ENCODE peak calls at places on chromosomes 2 and 18, in four cellular contexts. U is K562, O is HCT116, C is HepG2. R is an unnamed sample.

GRCh38 chr2:155519731-155520130 is 812.8 kb downstream of the NR4A2 start:
- DNase-seq in C (no peak), O (no peak), U (no peak), R (no peak)

GRCh38 chr2:71465356-71465755 is 12.0 kb downstream of the DYSF start:
- DNase-seq in O (no peak), U (no peak), C (no peak), R (no peak)

GRCh38 chr2:97662895-97663625 is 784 bp downstream of the ACTR1B start:
- DNase-seq in O (no peak), U (peak), C (peak), R (peak)

GRCh38 chr2:237501892-237502513 is 15.0 kb downstream of the MLPH start:
- DNase-seq in C (no peak), O (no peak), U (no peak), R (no peak)

GRCh38 chr2:40409734-40410133 is 42.2 kb downstream of the SLC8A1 start:
- DNase-seq in U (no peak), C (no peak), O (no peak), R (no peak)

GRCh38 chr2:241412144-241412543 is 56.1 kb downstream of the FARP2 start:
- DNase-seq in O (peak), C (no peak), U (peak), R (no peak)

GRCh38 chr2:194004590-194005206 is 1652.3 kb upstream of the SLC39A10 start:
- DNase-seq in C (no peak), U (no peak), O (no peak), R (no peak)

GRCh38 chr2:188776634-188777033 is 197.5 kb upstream of the COL3A1 start:
- DNase-seq in C (no peak), U (no peak), O (peak), R (no peak)

GRCh38 chr2:1731963-1732768 is 12.1 kb downstream of the PXDN start:
- DNase-seq in O (no peak), U (no peak), C (no peak), R (no peak)

GRCh38 chr2:165697727-165698620 is 96.1 kb downstream of the GALNT3 start:
- DNase-seq in O (no peak), C (no peak), U (no peak), R (no peak)

GRCh38 chr2:12720181-12720580 is 3.4 kb downstream of the TRIB2 start:
- DNase-seq in U (no peak), C (no peak), O (no peak), R (no peak)

GRCh38 chr2:120990451-120990871 is 254.8 kb downstream of the GLI2 start:
- DNase-seq in U (no peak), O (no peak), C (no peak), R (no peak)

GRCh38 chr2:127358044-127358443 is 29.7 kb downstream of the MAP3K2 start:
- DNase-seq in U (no peak), O (no peak), C (peak), R (no peak)

GRCh38 chr18:44708451-44709083 is 27.9 kb downstream of the SETBP1 start:
- DNase-seq in O (no peak), C (no peak), U (no peak), R (no peak)

GRCh38 chr2:74546004-74546403 is 7.7 kb downstream of the LOXL3 start:
- DNase-seq in O (no peak), C (no peak), U (no peak), R (no peak)

GRCh38 chr2:188808921-188809320 is 165.3 kb upstream of the COL3A1 start:
- DNase-seq in O (no peak), C (no peak), U (no peak), R (no peak)

GRCh38 chr18:76565238-76566173 is 70.5 kb upstream of the ZNF516 start:
- DNase-seq in U (peak), C (peak), O (no peak), R (no peak)

GRCh38 chr2:200609027-200609614 is 23.3 kb downstream of the AOX1 start:
- DNase-seq in C (no peak), U (no peak), O (peak), R (peak)

GRCh38 chr2:217662984-217663602 is 339.7 kb downstream of the TNS1 start:
- DNase-seq in O (no peak), U (no peak), C (no peak), R (no peak)

GRCh38 chr2:119190321-119190720 is 31.8 kb upstream of the C1QL2 start:
- DNase-seq in C (no peak), U (no peak), O (no peak), R (no peak)

GRCh38 chr18:79139206-79139605 is 70.0 kb downstream of the ATP9B start:
- DNase-seq in O (no peak), C (no peak), U (no peak), R (no peak)

GRCh38 chr18:3671181-3671580 is 221.2 kb downstream of the TGIF1 start:
- DNase-seq in O (no peak), U (no peak), C (no peak), R (no peak)

DNA sequence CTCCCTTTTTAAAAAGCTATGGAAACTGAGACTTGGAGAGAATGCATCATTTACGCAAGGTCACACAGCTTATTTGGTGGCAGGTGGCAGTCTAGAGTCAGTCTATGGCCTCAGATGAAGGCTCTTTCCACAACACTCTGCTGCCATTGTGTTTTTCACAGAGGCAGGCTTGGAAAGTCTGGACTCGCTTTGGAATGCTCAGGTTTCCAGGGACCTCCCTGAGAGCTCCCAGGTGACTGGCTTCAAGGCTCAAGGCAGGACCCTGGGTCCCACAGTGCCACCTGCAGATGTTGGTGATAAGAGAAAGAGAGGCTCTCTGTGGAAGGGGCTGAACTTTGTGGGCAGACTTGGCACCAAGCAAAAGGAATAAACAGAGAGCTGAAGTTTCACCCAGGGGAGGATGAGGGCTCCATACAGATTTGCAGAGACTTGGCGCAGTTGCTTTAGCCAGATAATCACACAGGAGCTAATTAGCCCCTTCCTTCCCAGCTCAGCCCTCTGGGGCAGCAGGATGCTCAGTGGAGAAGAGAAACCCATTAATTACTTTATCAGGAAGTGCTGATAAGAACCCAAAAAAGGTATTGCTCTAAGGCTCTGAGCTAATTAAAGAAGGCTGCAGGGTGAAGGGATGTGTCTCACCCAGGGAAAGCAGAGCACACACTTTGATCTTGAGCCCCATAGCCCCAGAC is 103.5 kb downstream of the LBH start:
- DNase-seq in C (no peak), O (no peak), U (no peak), R (no peak)
- TF ChIP-seq TCF7L2 in C (no peak), O (no peak), U (no peak), R (no peak)

GRCh38 chr2:102304711-102305591 is 6.4 kb upstream of the IL1RL1 start:
- DNase-seq in C (no peak), U (no peak), O (no peak), R (no peak)

GRCh38 chr2:102304268-102304667 is 7.1 kb upstream of the IL1RL1 start:
- DNase-seq in U (no peak), O (no peak), C (no peak), R (no peak)

GRCh38 chr2:102302458-102302857 is 8.9 kb upstream of the IL1RL1 start:
- DNase-seq in U (no peak), O (no peak), C (no peak), R (no peak)

GRCh38 chr2:102303589-102303988 is 7.8 kb upstream of the IL1RL1 start:
- DNase-seq in U (no peak), O (no peak), C (no peak), R (no peak)

GRCh38 chr2:102301867-102302362 is 9.4 kb upstream of the IL1RL1 start:
- DNase-seq in C (no peak), U (no peak), O (peak), R (peak)
- TF ChIP-seq TCF7L2 in C (no peak), U (no peak), O (no peak), R (no peak)

GRCh38 chr2:232588680-232589585 is 38.4 kb downstream of the EIF4E2 start:
- DNase-seq in C (no peak), U (no peak), O (no peak), R (no peak)
- TF ChIP-seq TCF7L2 in C (no peak), U (no peak), O (no peak), R (no peak)

DNA sequence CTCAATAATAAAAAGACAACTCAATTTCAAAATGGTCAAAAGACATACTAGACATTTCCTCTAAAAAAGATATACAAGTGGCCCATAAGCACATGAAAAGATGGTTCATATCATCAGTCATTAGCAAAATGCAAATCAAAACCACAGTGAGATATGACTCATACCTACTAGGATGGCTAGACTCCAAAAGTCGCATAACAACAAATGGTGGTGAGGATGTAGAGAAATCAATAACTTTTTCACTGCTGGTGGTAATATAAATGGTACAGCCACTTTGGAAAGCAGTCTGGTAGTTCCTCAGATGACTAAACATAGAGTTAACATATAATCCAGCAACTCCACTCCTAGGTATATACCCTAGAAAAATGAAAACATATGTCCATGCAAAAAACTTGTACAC is 242.3 kb upstream of the NOL4 start:
- DNase-seq in U (no peak), O (no peak), C (no peak), R (no peak)
- TF ChIP-seq TCF7L2 in U (no peak), O (no peak), C (no peak), R (no peak)

GRCh38 chr2:95024306-95024880 is 1.1 kb upstream of the MAL start:
- DNase-seq in O (no peak), C (no peak), U (no peak), R (no peak)
- TF ChIP-seq TCF7L2 in O (no peak), C (no peak), U (no peak), R (no peak)

GRCh38 chr2:15668611-15669305 is 77.1 kb downstream of the DDX1 start:
- DNase-seq in U (no peak), O (no peak), C (peak), R (no peak)
- TF ChIP-seq TCF7L2 in U (no peak), O (no peak), C (no peak), R (no peak)

DNA sequence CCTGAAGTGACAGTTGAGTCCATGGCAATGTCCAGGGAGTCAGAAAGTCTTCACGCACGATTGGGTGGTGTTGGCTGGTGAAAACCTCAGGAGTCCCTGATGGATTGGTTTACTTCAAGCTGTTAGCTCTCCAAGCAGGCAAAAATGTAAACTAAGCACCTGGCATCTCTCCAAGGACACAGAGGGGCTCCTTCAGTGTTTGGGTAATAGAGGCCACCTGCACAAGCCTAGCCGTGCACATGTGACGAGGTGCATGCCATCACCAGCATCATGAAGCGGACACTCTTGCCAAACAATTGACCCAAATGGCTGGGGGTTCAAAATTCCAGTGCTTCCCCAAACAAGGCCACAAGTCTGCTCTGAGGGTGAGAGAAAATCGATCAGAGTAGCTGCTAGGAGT is 104.7 kb upstream of the CD302 start:
- DNase-seq in C (no peak), U (no peak), O (no peak), R (no peak)
- TF ChIP-seq TCF7L2 in C (no peak), U (no peak), O (no peak), R (no peak)

GRCh38 chr18:36897253-36897652 is 68.3 kb downstream of the KIAA1328 start:
- DNase-seq in U (no peak), O (no peak), C (no peak), R (no peak)
- TF ChIP-seq TCF7L2 in U (no peak), O (no peak), C (no peak), R (no peak)

DNA sequence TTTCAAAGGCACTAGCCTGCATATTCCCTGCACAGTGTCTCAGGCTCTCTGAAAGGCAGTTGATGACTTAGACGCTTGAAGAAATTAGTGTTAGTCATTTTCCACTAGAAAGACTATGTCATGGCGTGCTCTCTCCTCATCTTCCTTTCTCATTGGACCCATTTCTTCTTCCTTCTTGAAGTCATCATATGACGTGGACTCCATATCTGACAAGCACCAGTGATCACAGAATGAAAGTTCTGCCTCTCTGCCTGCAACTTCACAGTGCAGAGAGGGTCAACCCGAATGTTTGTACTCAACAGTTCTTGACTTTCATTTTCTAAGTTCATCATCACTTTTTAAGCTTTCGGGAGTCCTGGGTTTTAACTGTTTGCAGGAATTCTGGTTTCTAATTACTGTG is 63.7 kb upstream of the CYRIA start:
- DNase-seq in C (no peak), O (no peak), U (no peak), R (no peak)
- TF ChIP-seq TCF7L2 in C (no peak), O (no peak), U (no peak), R (no peak)